ENCODE peak calls at places on chromosomes 3 and 15, in eight cellular contexts. One of them, this sample, is unnamed.

GRCh38 chr3:117665311-117665710 is 955.7 kb downstream of the TUSC7 start:
- DNase-seq in globus pallidus: no peak
- DNase-seq in GM04503: no peak
- DNase-seq in cardiac muscle cell: no peak
- DNase-seq in right atrium auricular region: no peak
- DNase-seq in brain microvascular endothelial cell: no peak
- DNase-seq in heart right ventricle: no peak
- DNase-seq in Daoy: no peak
- DNase-seq in this sample: no peak

GRCh38 chr3:58492385-58492970 is 582 bp downstream of the KCTD6 start:
- DNase-seq in brain microvascular endothelial cell: no peak
- DNase-seq in cardiac muscle cell: no peak
- DNase-seq in GM04503: no peak
- DNase-seq in right atrium auricular region: no peak
- DNase-seq in globus pallidus: peak
- DNase-seq in heart right ventricle: no peak
- DNase-seq in Daoy: no peak
- DNase-seq in this sample: no peak

GRCh38 chr3:31634485-31634884 is 101.8 kb downstream of the STT3B start:
- DNase-seq in Daoy: peak
- DNase-seq in heart right ventricle: no peak
- DNase-seq in cardiac muscle cell: no peak
- DNase-seq in GM04503: peak
- DNase-seq in brain microvascular endothelial cell: peak
- DNase-seq in right atrium auricular region: no peak
- DNase-seq in globus pallidus: no peak
- DNase-seq in this sample: no peak

GRCh38 chr3:34570916-34571705 is 772.7 kb downstream of the PDCD6IP start:
- DNase-seq in GM04503: no peak
- DNase-seq in heart right ventricle: no peak
- DNase-seq in right atrium auricular region: no peak
- DNase-seq in globus pallidus: no peak
- DNase-seq in Daoy: no peak
- DNase-seq in brain microvascular endothelial cell: no peak
- DNase-seq in cardiac muscle cell: no peak
- DNase-seq in this sample: no peak

GRCh38 chr15:47587938-47588817 is 129.1 kb upstream of the SEMA6D start:
- DNase-seq in heart right ventricle: peak
- DNase-seq in Daoy: peak
- DNase-seq in cardiac muscle cell: no peak
- DNase-seq in brain microvascular endothelial cell: no peak
- DNase-seq in GM04503: no peak
- DNase-seq in right atrium auricular region: no peak
- DNase-seq in globus pallidus: no peak
- DNase-seq in this sample: peak

GRCh38 chr15:101026686-101027272 is 107.6 kb downstream of the LRRK1 start:
- DNase-seq in globus pallidus: no peak
- DNase-seq in GM04503: no peak
- DNase-seq in brain microvascular endothelial cell: no peak
- DNase-seq in cardiac muscle cell: no peak
- DNase-seq in right atrium auricular region: peak
- DNase-seq in heart right ventricle: peak
- DNase-seq in Daoy: no peak
- DNase-seq in this sample: no peak

GRCh38 chr15:74423443-74424257 is 10.1 kb downstream of the SEMA7A start:
- DNase-seq in heart right ventricle: no peak
- DNase-seq in cardiac muscle cell: no peak
- DNase-seq in globus pallidus: peak
- DNase-seq in GM04503: no peak
- DNase-seq in right atrium auricular region: no peak
- DNase-seq in brain microvascular endothelial cell: no peak
- DNase-seq in Daoy: peak
- DNase-seq in this sample: no peak

GRCh38 chr15:100929641-100930042 is 10.5 kb downstream of the LRRK1 start:
- DNase-seq in globus pallidus: no peak
- DNase-seq in brain microvascular endothelial cell: no peak
- DNase-seq in GM04503: no peak
- DNase-seq in heart right ventricle: no peak
- DNase-seq in Daoy: no peak
- DNase-seq in cardiac muscle cell: peak
- DNase-seq in right atrium auricular region: no peak
- DNase-seq in this sample: no peak

GRCh38 chr15:20341901-20342605 is 199.5 kb downstream of the GOLGA6L6 start:
- DNase-seq in GM04503: no peak
- DNase-seq in cardiac muscle cell: peak
- DNase-seq in right atrium auricular region: peak
- DNase-seq in globus pallidus: no peak
- DNase-seq in Daoy: peak
- DNase-seq in brain microvascular endothelial cell: peak
- DNase-seq in heart right ventricle: peak
- DNase-seq in this sample: no peak

GRCh38 chr3:39166134-39166710 is 12.8 kb upstream of the CSRNP1 start:
- DNase-seq in heart right ventricle: peak
- DNase-seq in globus pallidus: peak
- DNase-seq in cardiac muscle cell: no peak
- DNase-seq in GM04503: peak
- DNase-seq in brain microvascular endothelial cell: peak
- DNase-seq in right atrium auricular region: no peak
- DNase-seq in Daoy: peak
- DNase-seq in this sample: peak

GRCh38 chr15:70605606-70606410 is 157.6 kb downstream of the UACA start:
- DNase-seq in brain microvascular endothelial cell: peak
- DNase-seq in globus pallidus: peak
- DNase-seq in heart right ventricle: peak
- DNase-seq in right atrium auricular region: peak
- DNase-seq in cardiac muscle cell: peak
- DNase-seq in Daoy: peak
- DNase-seq in GM04503: no peak
- DNase-seq in this sample: peak

GRCh38 chr3:128060473-128061381 is 8.5 kb downstream of the SEC61A1 start:
- DNase-seq in cardiac muscle cell: no peak
- DNase-seq in right atrium auricular region: no peak
- DNase-seq in heart right ventricle: no peak
- DNase-seq in Daoy: peak
- DNase-seq in GM04503: peak
- DNase-seq in globus pallidus: no peak
- DNase-seq in brain microvascular endothelial cell: peak
- DNase-seq in this sample: no peak

GRCh38 chr3:53071882-53072431 is 26.1 kb upstream of the SFMBT1 start:
- DNase-seq in right atrium auricular region: no peak
- DNase-seq in heart right ventricle: no peak
- DNase-seq in GM04503: no peak
- DNase-seq in cardiac muscle cell: no peak
- DNase-seq in Daoy: no peak
- DNase-seq in globus pallidus: no peak
- DNase-seq in brain microvascular endothelial cell: no peak
- DNase-seq in this sample: no peak

GRCh38 chr3:106691476-106691875 is 685.8 kb upstream of the CCDC54 start:
- DNase-seq in cardiac muscle cell: no peak
- DNase-seq in GM04503: no peak
- DNase-seq in globus pallidus: no peak
- DNase-seq in heart right ventricle: no peak
- DNase-seq in Daoy: peak
- DNase-seq in right atrium auricular region: no peak
- DNase-seq in brain microvascular endothelial cell: no peak
- DNase-seq in this sample: no peak

GRCh38 chr3:142998439-142998838 is 2.9 kb upstream of the U2SURP start:
- DNase-seq in brain microvascular endothelial cell: no peak
- DNase-seq in cardiac muscle cell: no peak
- DNase-seq in heart right ventricle: no peak
- DNase-seq in right atrium auricular region: no peak
- DNase-seq in globus pallidus: no peak
- DNase-seq in Daoy: no peak
- DNase-seq in GM04503: no peak
- DNase-seq in this sample: no peak

GRCh38 chr15:75167588-75168076 is 34.0 kb upstream of the C15orf39 start:
- DNase-seq in GM04503: no peak
- DNase-seq in globus pallidus: no peak
- DNase-seq in heart right ventricle: no peak
- DNase-seq in Daoy: peak
- DNase-seq in right atrium auricular region: peak
- DNase-seq in brain microvascular endothelial cell: peak
- DNase-seq in cardiac muscle cell: no peak
- DNase-seq in this sample: peak

GRCh38 chr3:135688003-135688402 is 277.5 kb upstream of the PPP2R3A start:
- DNase-seq in Daoy: no peak
- DNase-seq in cardiac muscle cell: no peak
- DNase-seq in globus pallidus: no peak
- DNase-seq in brain microvascular endothelial cell: no peak
- DNase-seq in heart right ventricle: no peak
- DNase-seq in right atrium auricular region: no peak
- DNase-seq in GM04503: no peak
- DNase-seq in this sample: no peak

GRCh38 chr3:39208463-39209055 is 16.2 kb upstream of the XIRP1 start:
- DNase-seq in brain microvascular endothelial cell: peak
- DNase-seq in right atrium auricular region: peak
- DNase-seq in heart right ventricle: peak
- DNase-seq in Daoy: peak
- DNase-seq in GM04503: no peak
- DNase-seq in globus pallidus: peak
- DNase-seq in cardiac muscle cell: peak
- DNase-seq in this sample: peak

GRCh38 chr3:171950373-171950772 is 89.0 kb upstream of the FNDC3B start:
- DNase-seq in right atrium auricular region: no peak
- DNase-seq in brain microvascular endothelial cell: peak
- DNase-seq in cardiac muscle cell: peak
- DNase-seq in GM04503: no peak
- DNase-seq in Daoy: peak
- DNase-seq in globus pallidus: no peak
- DNase-seq in heart right ventricle: no peak
- DNase-seq in this sample: peak

GRCh38 chr3:111285691-111286090 is 214.1 kb downstream of the NECTIN3 start:
- DNase-seq in brain microvascular endothelial cell: no peak
- DNase-seq in cardiac muscle cell: no peak
- DNase-seq in right atrium auricular region: no peak
- DNase-seq in globus pallidus: no peak
- DNase-seq in heart right ventricle: no peak
- DNase-seq in GM04503: no peak
- DNase-seq in Daoy: no peak
- DNase-seq in this sample: no peak

GRCh38 chr3:66495633-66496032 is 5.2 kb downstream of the LRIG1 start:
- DNase-seq in cardiac muscle cell: peak
- DNase-seq in GM04503: no peak
- DNase-seq in globus pallidus: no peak
- DNase-seq in brain microvascular endothelial cell: no peak
- DNase-seq in right atrium auricular region: no peak
- DNase-seq in heart right ventricle: no peak
- DNase-seq in Daoy: no peak
- DNase-seq in this sample: no peak

GRCh38 chr3:127812151-127812550 is 10.2 kb downstream of the MGLL start:
- DNase-seq in Daoy: no peak
- DNase-seq in brain microvascular endothelial cell: no peak
- DNase-seq in GM04503: no peak
- DNase-seq in right atrium auricular region: no peak
- DNase-seq in cardiac muscle cell: no peak
- DNase-seq in globus pallidus: no peak
- DNase-seq in heart right ventricle: no peak
- DNase-seq in this sample: no peak

GRCh38 chr3:44825264-44825925 is 36.3 kb upstream of the TMEM42 start:
- DNase-seq in Daoy: peak
- DNase-seq in brain microvascular endothelial cell: peak
- DNase-seq in heart right ventricle: no peak
- DNase-seq in GM04503: peak
- DNase-seq in globus pallidus: no peak
- DNase-seq in cardiac muscle cell: no peak
- DNase-seq in right atrium auricular region: no peak
- DNase-seq in this sample: peak

GRCh38 chr15:33234019-33234418 is 39.5 kb upstream of the FMN1 start:
- DNase-seq in GM04503: no peak
- DNase-seq in heart right ventricle: no peak
- DNase-seq in globus pallidus: peak
- DNase-seq in cardiac muscle cell: peak
- DNase-seq in right atrium auricular region: no peak
- DNase-seq in brain microvascular endothelial cell: peak
- DNase-seq in Daoy: peak
- DNase-seq in this sample: peak

GRCh38 chr15:100266166-100266565 is 75.6 kb downstream of the ADAMTS17 start:
- DNase-seq in globus pallidus: no peak
- DNase-seq in Daoy: no peak
- DNase-seq in heart right ventricle: no peak
- DNase-seq in right atrium auricular region: no peak
- DNase-seq in GM04503: no peak
- DNase-seq in brain microvascular endothelial cell: no peak
- DNase-seq in cardiac muscle cell: no peak
- DNase-seq in this sample: no peak

GRCh38 chr15:90230071-90230494 is 3.7 kb downstream of the CIB1 start:
- DNase-seq in heart right ventricle: peak
- DNase-seq in cardiac muscle cell: no peak
- DNase-seq in GM04503: no peak
- DNase-seq in globus pallidus: peak
- DNase-seq in brain microvascular endothelial cell: no peak
- DNase-seq in Daoy: no peak
- DNase-seq in right atrium auricular region: no peak
- DNase-seq in this sample: no peak

This sample was measured in mesenchymal stem cell.